ENCODE peak calls at places on chromosomes 11 and 22, in six cellular contexts. One of them, this sample, is unnamed.

GRCh38 chr11:115439385-115439784 is 64.8 kb downstream of the CADM1 start:
- DNase-seq in GM23248: no peak
- DNase-seq in PC-9: no peak
- DNase-seq in K562: no peak
- DNase-seq in mesenchymal stem cell: peak; percentile 54
- DNase-seq in HCT116: no peak
- DNase-seq in this sample: no peak

GRCh38 chr11:69899957-69900821 is 81.0 kb upstream of the FGF3 start:
- DNase-seq in GM23248: no peak
- DNase-seq in PC-9: peak; percentile 92
- DNase-seq in K562: peak; percentile 41
- DNase-seq in mesenchymal stem cell: peak; percentile 44
- DNase-seq in HCT116: no peak
- DNase-seq in this sample: no peak

GRCh38 chr22:41487037-41487963 is 18.4 kb downstream of the ACO2 start:
- DNase-seq in GM23248: no peak
- DNase-seq in PC-9: no peak
- DNase-seq in K562: no peak
- DNase-seq in mesenchymal stem cell: no peak
- DNase-seq in HCT116: no peak
- DNase-seq in this sample: no peak

GRCh38 chr11:67667490-67668190 is 6.8 kb downstream of the ALDH3B2 start:
- DNase-seq in GM23248: no peak
- DNase-seq in PC-9: no peak
- DNase-seq in K562: no peak
- DNase-seq in mesenchymal stem cell: no peak
- DNase-seq in HCT116: no peak
- DNase-seq in this sample: peak; percentile 98

GRCh38 chr22:43152001-43152354 is 619 bp downstream of the TSPO start:
- DNase-seq in GM23248: no peak
- DNase-seq in PC-9: no peak
- DNase-seq in K562: no peak
- DNase-seq in mesenchymal stem cell: no peak
- DNase-seq in HCT116: no peak
- DNase-seq in this sample: no peak

GRCh38 chr11:114258696-114259095 is 37.5 kb upstream of the NNMT start:
- DNase-seq in GM23248: no peak
- DNase-seq in PC-9: no peak
- DNase-seq in K562: no peak
- DNase-seq in mesenchymal stem cell: no peak
- DNase-seq in HCT116: no peak
- DNase-seq in this sample: peak; percentile 50

GRCh38 chr11:93526058-93526633 is 17.0 kb downstream of the SMCO4 start:
- DNase-seq in GM23248: no peak
- DNase-seq in PC-9: no peak
- DNase-seq in K562: no peak
- DNase-seq in mesenchymal stem cell: no peak
- DNase-seq in HCT116: no peak
- DNase-seq in this sample: no peak

GRCh38 chr11:43944761-43945311 is 2.4 kb downstream of the C11orf96 start:
- DNase-seq in GM23248: peak; percentile 42
- DNase-seq in PC-9: peak; percentile 80
- DNase-seq in K562: peak; percentile 81
- DNase-seq in mesenchymal stem cell: peak; percentile 75
- DNase-seq in HCT116: no peak
- DNase-seq in this sample: peak; percentile 91

GRCh38 chr11:131278472-131278871 is 91.9 kb upstream of the NTM start:
- DNase-seq in GM23248: no peak
- DNase-seq in PC-9: no peak
- DNase-seq in K562: no peak
- DNase-seq in mesenchymal stem cell: no peak
- DNase-seq in HCT116: no peak
- DNase-seq in this sample: no peak

GRCh38 chr11:131281316-131281715 is 89.1 kb upstream of the NTM start:
- DNase-seq in GM23248: no peak
- DNase-seq in PC-9: no peak
- DNase-seq in K562: no peak
- DNase-seq in mesenchymal stem cell: no peak
- DNase-seq in HCT116: no peak
- DNase-seq in this sample: no peak

GRCh38 chr11:131274233-131274632 is 96.2 kb upstream of the NTM start:
- DNase-seq in GM23248: no peak
- DNase-seq in PC-9: no peak
- DNase-seq in K562: no peak
- DNase-seq in mesenchymal stem cell: no peak
- DNase-seq in HCT116: no peak
- DNase-seq in this sample: no peak

GRCh38 chr11:131279685-131280084 is 90.7 kb upstream of the NTM start:
- DNase-seq in GM23248: peak; percentile 13
- DNase-seq in PC-9: no peak
- DNase-seq in K562: no peak
- DNase-seq in mesenchymal stem cell: no peak
- DNase-seq in HCT116: no peak
- DNase-seq in this sample: no peak

GRCh38 chr11:131275580-131275979 is 94.8 kb upstream of the NTM start:
- DNase-seq in GM23248: no peak
- DNase-seq in PC-9: no peak
- DNase-seq in K562: no peak
- DNase-seq in mesenchymal stem cell: no peak
- DNase-seq in HCT116: no peak
- DNase-seq in this sample: no peak
- H2AFZ ChIP-seq in GM23248: no peak overlapping the region
- H2AFZ ChIP-seq in PC-9: no peak overlapping the region
- H2AFZ ChIP-seq in K562: no peak overlapping the region
- H2AFZ ChIP-seq in mesenchymal stem cell: peak overlapping the region; percentile 14
- H2AFZ ChIP-seq in HCT116: no peak overlapping the region
- H2AFZ ChIP-seq in this sample: no peak overlapping the region

GRCh38 chr22:22022255-22022840 is 39.8 kb upstream of the TOP3B start:
- DNase-seq in GM23248: no peak
- DNase-seq in PC-9: no peak
- DNase-seq in K562: no peak
- DNase-seq in mesenchymal stem cell: no peak
- DNase-seq in HCT116: no peak
- DNase-seq in this sample: no peak

GRCh38 chr22:22021160-22021750 is 38.7 kb upstream of the TOP3B start:
- DNase-seq in GM23248: peak; percentile 5
- DNase-seq in PC-9: no peak
- DNase-seq in K562: no peak
- DNase-seq in mesenchymal stem cell: no peak
- DNase-seq in HCT116: no peak
- DNase-seq in this sample: no peak

GRCh38 chr22:22018825-22019658 is 36.5 kb upstream of the TOP3B start:
- DNase-seq in GM23248: no peak
- DNase-seq in PC-9: no peak
- DNase-seq in K562: no peak
- DNase-seq in mesenchymal stem cell: no peak
- DNase-seq in HCT116: no peak
- DNase-seq in this sample: no peak

GRCh38 chr22:22019659-22020424 is 37.3 kb upstream of the TOP3B start:
- DNase-seq in GM23248: no peak
- DNase-seq in PC-9: no peak
- DNase-seq in K562: no peak
- DNase-seq in mesenchymal stem cell: no peak
- DNase-seq in HCT116: no peak
- DNase-seq in this sample: no peak

GRCh38 chr22:22020425-22020852 is 37.9 kb upstream of the TOP3B start:
- DNase-seq in GM23248: no peak
- DNase-seq in PC-9: no peak
- DNase-seq in K562: no peak
- DNase-seq in mesenchymal stem cell: no peak
- DNase-seq in HCT116: no peak
- DNase-seq in this sample: no peak
- H3K4me3 ChIP-seq in GM23248: no peak overlapping the region
- H3K4me3 ChIP-seq in PC-9: no peak overlapping the region
- H3K4me3 ChIP-seq in K562: no peak overlapping the region
- H3K4me3 ChIP-seq in mesenchymal stem cell: no peak overlapping the region
- H3K4me3 ChIP-seq in HCT116: no peak overlapping the region
- H3K4me3 ChIP-seq in this sample: no peak overlapping the region

GRCh38 chr11:16605440-16605970 is 132.9 kb upstream of the C11orf58 start:
- DNase-seq in GM23248: peak; percentile 39
- DNase-seq in PC-9: peak; percentile 20
- DNase-seq in K562: peak; percentile 63
- DNase-seq in mesenchymal stem cell: peak; percentile 69
- DNase-seq in HCT116: no peak
- DNase-seq in this sample: no peak
- H2AFZ ChIP-seq in GM23248: peak overlapping the region; percentile 86
- H2AFZ ChIP-seq in PC-9: peak overlapping the region; percentile 97
- H2AFZ ChIP-seq in K562: peak overlapping the region; percentile 86
- H2AFZ ChIP-seq in mesenchymal stem cell: peak overlapping the region; percentile 60
- H2AFZ ChIP-seq in HCT116: peak overlapping the region; percentile 83
- H2AFZ ChIP-seq in this sample: no peak overlapping the region

GRCh38 chr11:64249563-64250405 is 1.5 kb upstream of the PLCB3 start:
- DNase-seq in GM23248: no peak
- DNase-seq in PC-9: no peak
- DNase-seq in K562: peak; percentile 32
- DNase-seq in mesenchymal stem cell: no peak
- DNase-seq in HCT116: no peak
- DNase-seq in this sample: peak; percentile 40

GRCh38 chr11:64246874-64247728 is at the start of gene PPP1R14B:
- DNase-seq in GM23248: peak; percentile 94
- DNase-seq in PC-9: peak; percentile 93
- DNase-seq in K562: peak; percentile 93
- DNase-seq in mesenchymal stem cell: peak; percentile 94
- DNase-seq in HCT116: no peak
- DNase-seq in this sample: peak; percentile 93

GRCh38 chr11:64248578-64248977 is 1.8 kb upstream of the PPP1R14B start:
- DNase-seq in GM23248: no peak
- DNase-seq in PC-9: no peak
- DNase-seq in K562: peak; percentile 43
- DNase-seq in mesenchymal stem cell: no peak
- DNase-seq in HCT116: no peak
- DNase-seq in this sample: no peak

GRCh38 chr11:64249038-64249437 is 2.3 kb upstream of the PLCB3 start:
- DNase-seq in GM23248: no peak
- DNase-seq in PC-9: no peak
- DNase-seq in K562: no peak
- DNase-seq in mesenchymal stem cell: no peak
- DNase-seq in HCT116: no peak
- DNase-seq in this sample: no peak

DNA sequence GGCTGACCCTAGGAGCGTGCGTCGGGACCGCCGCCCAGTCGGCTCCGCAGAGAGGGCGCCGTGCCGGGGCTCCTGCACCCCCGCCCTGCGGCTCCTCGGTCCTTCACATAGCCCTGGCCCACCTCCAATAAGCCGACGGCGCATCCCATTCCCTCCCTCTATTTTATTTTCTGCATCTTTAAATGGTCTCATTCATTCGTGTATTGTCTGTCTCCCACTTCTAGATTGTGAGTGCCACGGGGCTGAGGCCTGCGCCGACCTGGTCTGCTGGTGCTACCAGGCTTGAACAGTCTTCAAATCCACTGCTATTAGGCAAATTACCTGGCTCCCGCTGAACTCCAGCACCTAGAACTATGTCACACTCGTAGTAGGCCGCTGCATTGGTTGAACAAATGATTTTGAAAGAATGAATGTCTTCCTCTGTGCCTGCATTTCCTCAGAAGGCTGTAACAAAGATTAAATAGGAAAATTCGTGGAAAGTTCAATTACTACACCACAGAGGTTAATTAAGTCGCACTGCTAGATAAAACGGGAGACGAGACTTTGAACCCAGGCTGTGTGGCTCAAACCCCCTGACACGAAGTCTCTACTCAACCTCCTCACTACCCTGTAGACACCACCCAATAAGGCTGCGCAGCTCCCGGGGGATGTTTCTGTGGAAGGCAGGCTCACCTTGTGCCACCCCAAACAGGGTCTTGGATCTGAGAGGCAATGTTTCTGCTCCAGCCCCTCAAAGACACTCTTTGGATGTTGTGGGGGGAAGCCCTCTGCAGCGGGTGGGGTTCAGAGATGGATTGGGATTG is 1.2 kb upstream of the PPP1R14B start:
- DNase-seq in GM23248: no peak
- DNase-seq in PC-9: no peak
- DNase-seq in K562: no peak
- DNase-seq in mesenchymal stem cell: no peak
- DNase-seq in HCT116: no peak
- DNase-seq in this sample: peak; percentile 49
- H3K4me3 ChIP-seq in GM23248: peak overlapping the region; percentile 94
- H3K4me3 ChIP-seq in PC-9: peak overlapping the region; percentile 70
- H3K4me3 ChIP-seq in K562: peak overlapping the region; percentile 98
- H3K4me3 ChIP-seq in mesenchymal stem cell: peak overlapping the region; percentile 40
- H3K4me3 ChIP-seq in HCT116: peak overlapping the region; percentile 74
- H3K4me3 ChIP-seq in this sample: peak overlapping the region; percentile 81

GRCh38 chr22:36036167-36036624 is 7.6 kb upstream of the RBFOX2 start:
- DNase-seq in GM23248: no peak
- DNase-seq in PC-9: no peak
- DNase-seq in K562: no peak
- DNase-seq in mesenchymal stem cell: no peak
- DNase-seq in HCT116: no peak
- DNase-seq in this sample: no peak
- H2AFZ ChIP-seq in GM23248: peak overlapping the region; percentile 42
- H2AFZ ChIP-seq in PC-9: no peak overlapping the region
- H2AFZ ChIP-seq in K562: peak overlapping the region; percentile 91
- H2AFZ ChIP-seq in mesenchymal stem cell: no peak overlapping the region
- H2AFZ ChIP-seq in HCT116: no peak overlapping the region
- H2AFZ ChIP-seq in this sample: no peak overlapping the region

DNA sequence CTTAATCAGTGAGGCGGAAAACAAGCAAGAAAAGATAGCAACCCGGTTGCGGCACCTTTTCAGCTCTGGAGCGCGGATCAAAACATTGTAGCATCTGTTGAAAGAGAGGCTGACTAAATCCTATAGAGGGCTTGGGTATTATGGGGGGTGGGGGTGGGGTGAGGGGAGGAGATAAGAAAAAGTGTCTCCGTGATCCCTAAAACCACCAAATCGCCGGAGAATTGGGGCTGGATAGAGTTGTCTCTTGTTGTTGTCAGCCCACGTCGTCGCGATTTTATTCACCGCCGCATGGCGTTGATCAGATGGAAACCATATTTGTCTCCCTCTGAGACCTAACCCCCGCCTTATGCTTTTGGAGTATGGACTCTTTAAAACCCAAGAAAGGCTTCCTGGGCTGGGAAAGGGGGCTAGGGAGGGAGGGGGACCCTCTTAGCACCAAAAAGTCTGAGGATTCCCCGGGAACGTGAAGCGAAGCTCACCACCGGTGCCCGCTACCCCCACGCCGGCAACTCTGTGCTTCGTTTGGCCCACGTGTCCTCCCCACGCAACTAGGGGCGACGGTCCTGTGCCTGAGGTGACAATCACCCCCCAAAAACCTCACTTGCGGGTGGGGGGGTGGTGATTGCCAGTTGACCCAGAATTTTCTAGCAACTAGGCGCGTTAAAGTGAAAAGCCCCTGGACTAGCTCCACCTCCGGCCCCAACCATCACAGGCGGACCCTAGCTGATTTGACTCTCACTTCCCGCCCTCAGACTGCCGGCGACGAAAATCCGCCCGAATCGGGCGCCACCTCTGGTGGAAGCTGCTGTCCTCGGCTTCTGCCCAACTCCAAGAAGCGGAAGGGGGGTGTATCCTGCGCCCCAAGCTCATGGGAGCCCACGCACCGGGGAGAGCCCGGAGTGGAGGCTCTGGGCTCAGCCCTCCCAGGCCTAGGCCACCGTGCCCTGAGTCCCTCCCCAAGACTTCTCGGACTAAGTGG is 12.8 kb downstream of the PAX6 start:
- DNase-seq in GM23248: peak; percentile 48
- DNase-seq in PC-9: no peak
- DNase-seq in K562: no peak
- DNase-seq in mesenchymal stem cell: no peak
- DNase-seq in HCT116: no peak
- DNase-seq in this sample: peak; percentile 81
- H3K4me3 ChIP-seq in GM23248: peak overlapping the region; percentile 38
- H3K4me3 ChIP-seq in PC-9: no peak overlapping the region
- H3K4me3 ChIP-seq in K562: no peak overlapping the region
- H3K4me3 ChIP-seq in mesenchymal stem cell: no peak overlapping the region
- H3K4me3 ChIP-seq in HCT116: no peak overlapping the region
- H3K4me3 ChIP-seq in this sample: peak overlapping the region; percentile 51